ENCODE peak calls at places on chromosomes 11 and 22, in six cellular contexts. Q, R, T, D, Z and G are unnamed samples.

GRCh38 chr11:44805596-44805995 is 78.8 kb downstream of the TSPAN18 start:
- DNase-seq in Q (no peak), R (no peak), T (no peak), D (no peak), Z (no peak), G (no peak)

GRCh38 chr11:119832536-119832935 is 103.5 kb upstream of the NECTIN1 start:
- DNase-seq in Q (no peak), R (no peak), T (no peak), D (no peak), Z (no peak), G (peak; percentile 53)

GRCh38 chr11:67204837-67205236 is 61.4 kb upstream of the GRK2 start:
- DNase-seq in Q (no peak), R (no peak), T (no peak), D (no peak), Z (no peak), G (no peak)

GRCh38 chr11:119743041-119743440 is 14.0 kb upstream of the NECTIN1 start:
- DNase-seq in Q (no peak), R (no peak), T (no peak), D (no peak), Z (no peak), G (no peak)

GRCh38 chr11:63961608-63962412 is 12.6 kb upstream of the COX8A start:
- DNase-seq in Q (no peak), R (peak; percentile 33), T (no peak), D (peak; percentile 47), Z (peak; percentile 43), G (no peak)

GRCh38 chr11:28727254-28727653 is 619.1 kb downstream of the METTL15 start:
- DNase-seq in Q (no peak), R (peak; percentile 26), T (no peak), D (no peak), Z (no peak), G (no peak)

GRCh38 chr22:45552580-45553332 is 50.1 kb downstream of the FBLN1 start:
- DNase-seq in Q (no peak), R (peak; percentile 90), T (no peak), D (peak; percentile 84), Z (peak; percentile 87), G (peak; percentile 82)

GRCh38 chr22:43435851-43436535 is 24.2 kb downstream of the MPPED1 start:
- DNase-seq in Q (no peak), R (no peak), T (no peak), D (no peak), Z (no peak), G (no peak)

GRCh38 chr22:48532986-48533385 is 1294.7 kb downstream of the BRD1 start:
- DNase-seq in Q (no peak), R (no peak), T (no peak), D (no peak), Z (no peak), G (no peak)

GRCh38 chr22:20421507-20421874 is 16.1 kb downstream of the SCARF2 start:
- DNase-seq in Q (no peak), R (no peak), T (no peak), D (no peak), Z (no peak), G (peak; percentile 4)

GRCh38 chr11:73423506-73423905 is 47.3 kb downstream of the RELT start:
- DNase-seq in Q (no peak), R (no peak), T (no peak), D (no peak), Z (no peak), G (no peak)

GRCh38 chr11:121478226-121478894 is 25.6 kb upstream of the SORL1-AS1 start:
- DNase-seq in Q (no peak), R (no peak), T (no peak), D (no peak), Z (no peak), G (no peak)

GRCh38 chr11:12159351-12160099 is 49.1 kb downstream of the MICAL2 start:
- DNase-seq in Q (no peak), R (peak; percentile 89), T (no peak), D (no peak), Z (peak; percentile 89), G (no peak)

GRCh38 chr11:115916596-115916995 is 412.4 kb upstream of the CADM1 start:
- DNase-seq in Q (no peak), R (no peak), T (no peak), D (no peak), Z (no peak), G (no peak)